ENCODE peak calls at places on chromosomes 4 and X, in eight cellular contexts. U is testis; V is GM23338; N is CD8-positive, alpha-beta memory T cell; Y is hepatocyte; A is endodermal cell; H is spleen; M is dorsolateral prefrontal cortex. O is an unnamed sample.

GRCh38 chr4:185456131-185456530 is 15.4 kb downstream of the CCDC110 start:
- DNase-seq in M (no peak), Y (no peak), U (no peak), V (no peak), H (no peak), A (no peak), N (no peak), O (no peak)

GRCh38 chr4:23720556-23720955 is 169.3 kb downstream of the PPARGC1A start:
- DNase-seq in H (no peak), U (no peak), Y (no peak), V (no peak), N (no peak), M (no peak), A (no peak), O (no peak)

GRCh38 chr4:176849076-176849475 is 56.4 kb upstream of the VEGFC start:
- DNase-seq in A (no peak), U (no peak), V (no peak), N (no peak), M (no peak), Y (no peak), H (no peak), O (no peak)

GRCh38 chrX:2859197-2859797 is 30.6 kb downstream of the GYG2 start:
- DNase-seq in U (no peak), N (no peak), H (no peak), A (no peak), M (no peak), V (no peak), Y (no peak), O (no peak)

GRCh38 chr4:105741548-105741947 is 33.0 kb downstream of the GSTCD start:
- DNase-seq in H (no peak), M (no peak), N (no peak), V (no peak), U (no peak), Y (no peak), A (no peak), O (no peak)

GRCh38 chr4:105657117-105657765 is 51.2 kb downstream of the INTS12 start:
- DNase-seq in M (no peak), U (no peak), A (no peak), H (no peak), V (no peak), N (no peak), Y (no peak), O (no peak)

GRCh38 chr4:10746371-10747143 is 62.0 kb upstream of the CLNK start:
- DNase-seq in U (no peak), H (no peak), A (no peak), Y (no peak), N (no peak), V (no peak), M (peak; percentile 35), O (no peak)

GRCh38 chrX:75547783-75548182 is 24.9 kb upstream of the ZDHHC15 start:
- DNase-seq in U (peak; percentile 67), H (no peak), N (no peak), M (peak; percentile 46), Y (peak; percentile 49), V (no peak), A (no peak), O (no peak)

GRCh38 chrX:47574096-47574553 is 8.1 kb upstream of the TIMP1 start:
- DNase-seq in A (no peak), H (no peak), M (no peak), U (no peak), N (no peak), V (peak; percentile 48), Y (peak; percentile 35), O (no peak)

GRCh38 chr4:128524311-128524710 is 236.7 kb upstream of the PGRMC2 start:
- DNase-seq in A (no peak), M (no peak), H (no peak), V (no peak), Y (peak; percentile 39), N (no peak), U (no peak), O (no peak)

GRCh38 chr4:6134612-6135220 is 65.6 kb downstream of the JAKMIP1 start:
- DNase-seq in U (peak; percentile 35), N (peak; percentile 67), A (no peak), M (peak; percentile 48), V (peak; percentile 11), Y (no peak), H (peak; percentile 73), O (no peak)

GRCh38 chr4:124445071-124445470 is 267.5 kb downstream of the ANKRD50 start:
- DNase-seq in A (no peak), V (no peak), Y (no peak), H (no peak), N (no peak), M (no peak), U (no peak), O (no peak)

GRCh38 chr4:105710678-105711077 is 2.1 kb downstream of the GSTCD start:
- DNase-seq in H (no peak), Y (no peak), U (no peak), N (no peak), M (no peak), V (no peak), A (no peak), O (no peak)

GRCh38 chrX:16855363-16856075 is 14.6 kb downstream of the RBBP7 start:
- DNase-seq in Y (no peak), V (no peak), A (no peak), N (no peak), M (no peak), U (no peak), H (no peak), O (no peak)
- H3K27ac ChIP-seq in Y (no peak overlapping the region), V (no peak overlapping the region), A (no peak overlapping the region), N (no peak overlapping the region), M (no peak overlapping the region), U (no peak overlapping the region), H (no peak overlapping the region), O (no peak overlapping the region)

DNA sequence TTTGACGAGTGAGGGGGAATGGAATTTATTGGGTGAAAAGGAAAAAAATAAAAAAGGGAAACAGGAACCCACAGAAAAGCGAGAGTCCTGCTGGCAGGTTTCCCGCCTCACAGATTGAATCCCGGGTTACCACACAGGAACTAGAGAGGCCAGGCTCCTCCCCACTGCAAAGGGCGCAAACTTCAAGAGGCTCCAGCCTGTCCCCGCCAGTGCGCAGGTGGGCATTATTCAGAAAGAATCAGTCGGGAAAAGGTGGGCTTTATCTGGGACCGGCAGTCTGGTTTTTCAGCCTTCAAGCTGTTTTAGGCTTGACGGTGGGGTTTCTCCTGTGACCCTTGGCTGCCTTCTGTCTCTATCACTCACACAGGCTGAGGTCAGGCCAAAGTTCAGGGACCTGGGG is 1496.8 kb downstream of the RPA4 start:
- DNase-seq in M (no peak), Y (no peak), H (no peak), U (no peak), N (no peak), V (peak; percentile 47), A (peak; percentile 63), O (no peak)
- H3K27ac ChIP-seq in M (no peak overlapping the region), Y (no peak overlapping the region), H (no peak overlapping the region), U (no peak overlapping the region), N (no peak overlapping the region), V (peak overlapping the region; percentile 69), A (no peak overlapping the region), O (no peak overlapping the region)

DNA sequence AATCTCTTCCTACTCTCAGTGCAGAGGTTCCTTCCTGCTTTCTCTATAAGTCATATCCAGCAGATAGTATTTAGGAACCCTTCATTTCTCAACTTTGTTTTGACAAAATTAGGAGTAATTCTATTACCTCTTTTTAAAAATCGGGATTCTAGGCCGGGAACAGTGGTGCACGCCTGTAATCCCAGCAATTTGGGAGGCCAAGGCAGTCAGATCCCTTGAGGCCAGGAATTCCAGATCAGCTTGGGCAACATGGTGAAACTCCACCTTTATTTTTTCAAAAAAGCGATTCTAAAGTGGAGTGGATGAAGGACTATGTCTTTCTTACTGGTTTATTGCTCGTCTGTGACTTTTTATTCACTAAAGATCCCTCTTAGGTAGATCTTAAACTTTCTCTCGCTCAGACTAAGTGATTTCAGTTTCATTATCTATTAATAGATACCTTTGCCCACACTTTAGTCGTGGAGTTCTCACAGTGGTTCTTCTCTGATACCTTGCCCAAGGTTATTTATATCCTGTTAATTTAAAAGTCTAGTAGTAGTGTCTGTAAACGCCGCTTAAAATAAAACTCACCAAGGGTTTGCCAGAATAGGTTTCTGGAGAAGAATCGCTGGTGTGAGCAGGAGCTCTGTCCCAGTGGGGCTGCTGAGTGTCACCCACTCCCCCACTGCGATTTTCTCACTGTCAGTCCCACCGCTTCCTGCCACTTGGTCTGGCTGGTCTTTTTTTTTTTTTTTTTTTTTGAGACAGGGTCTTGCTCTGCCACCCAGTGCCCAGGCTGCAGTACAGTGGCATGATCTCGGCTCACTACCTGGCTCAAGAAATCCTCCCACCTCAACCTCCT is 27.0 kb upstream of the TMEM131L start:
- DNase-seq in Y (no peak), M (no peak), U (no peak), V (no peak), N (peak; percentile 51), A (no peak), H (peak; percentile 81), O (no peak)
- H3K27ac ChIP-seq in Y (no peak overlapping the region), M (no peak overlapping the region), U (no peak overlapping the region), V (no peak overlapping the region), N (peak overlapping the region; percentile 25), A (no peak overlapping the region), H (peak overlapping the region; percentile 84), O (no peak overlapping the region)

GRCh38 chrX:133440797-133441163 is 25.5 kb upstream of the GPC4 start:
- DNase-seq in H (no peak), A (peak; percentile 76), Y (no peak), U (no peak), V (no peak), N (no peak), M (no peak), O (no peak)

GRCh38 chrX:133448512-133449076 is 33.3 kb upstream of the GPC4 start:
- DNase-seq in Y (no peak), N (no peak), M (no peak), U (no peak), A (peak; percentile 53), V (peak; percentile 22), H (no peak), O (no peak)

GRCh38 chrX:133444196-133444595 is 28.9 kb upstream of the GPC4 start:
- DNase-seq in A (no peak), U (no peak), N (no peak), V (no peak), M (no peak), H (no peak), Y (no peak), O (no peak)

GRCh38 chrX:133440081-133440796 is 24.9 kb upstream of the GPC4 start:
- DNase-seq in Y (no peak), H (no peak), V (peak; percentile 72), N (no peak), U (no peak), A (peak; percentile 80), M (no peak), O (no peak)

DNA sequence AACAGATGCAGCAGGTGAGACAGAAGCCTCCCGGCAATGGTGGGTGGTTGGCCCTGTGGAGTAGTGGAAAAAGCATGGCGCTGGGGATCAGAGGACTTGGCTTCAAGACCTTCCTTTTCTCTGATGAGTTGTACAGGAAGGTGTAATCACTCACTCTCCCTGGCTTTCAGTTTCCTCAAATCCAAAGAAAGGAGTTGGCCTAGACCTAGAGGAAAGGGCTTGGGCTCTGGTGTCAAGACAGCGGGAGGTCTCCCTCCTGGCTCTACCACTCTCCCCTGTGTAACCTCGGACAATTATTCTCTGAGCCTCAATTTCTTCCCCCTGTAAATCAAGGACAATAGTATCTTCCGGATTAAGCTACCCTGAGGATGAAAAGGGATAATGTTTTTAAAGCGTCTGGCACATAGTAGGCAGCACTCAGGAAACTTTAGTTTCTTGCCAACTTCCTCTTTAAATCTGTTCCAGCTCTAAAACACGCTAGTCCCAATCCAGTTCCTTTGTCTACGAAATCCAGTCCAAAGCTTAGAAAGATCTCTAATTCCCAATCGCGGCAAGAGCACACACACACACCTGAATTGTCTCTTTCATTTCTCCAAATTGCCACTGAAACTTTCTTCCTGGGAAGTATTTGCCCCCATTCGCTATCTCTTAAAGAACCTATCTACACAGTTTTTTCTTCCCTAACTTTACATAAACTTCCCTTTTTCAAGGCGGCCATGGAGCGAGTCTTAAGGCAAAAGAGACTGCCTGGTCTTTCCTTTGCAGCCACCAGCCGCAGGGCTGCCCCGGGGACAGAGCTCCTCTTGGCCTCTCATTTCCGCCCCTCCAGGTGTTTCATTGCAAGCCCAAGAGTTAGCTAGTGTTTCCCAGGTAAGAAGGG is 29.9 kb upstream of the GPC4 start:
- DNase-seq in A (peak; percentile 83), U (peak; percentile 18), V (peak; percentile 68), N (no peak), M (no peak), Y (peak; percentile 14), H (no peak), O (no peak)
- H3K27ac ChIP-seq in A (no peak overlapping the region), U (no peak overlapping the region), V (peak overlapping the region; percentile 65), N (no peak overlapping the region), M (no peak overlapping the region), Y (peak overlapping the region; percentile 4), H (no peak overlapping the region), O (no peak overlapping the region)

O was measured in AG04450.